ENCODE peak calls at places on chromosomes 12 and 14, in ten cellular contexts. N is cardiac muscle cell; B is NAMALWA; F is AML-193; E is SW480; Q is A549; O is activated naive CD8-positive, alpha-beta T cell treated with anti-CD3 and anti-CD28 coated beads, Interleukin-2, amount 50 U/mL, for 24 hours; X is fibroblast of mammary gland; Z is stimulated activated CD8-positive, alpha-beta memory T cell treated with anti-CD3 and anti-CD28 coated beads, Interleukin-7, amount 100 ng/mL, for 24 hours; V is A172. K is an unnamed sample.

GRCh38 chr14:48665077-48665784 is 920.9 kb downstream of the RPS29 start:
- DNase-seq in N (no peak), B (no peak), F (no peak), E (no peak), Q (no peak), O (no peak), X (no peak), Z (no peak), V (peak; percentile 0), K (no peak)

GRCh38 chr14:78425782-78426181 is 255.6 kb downstream of the NRXN3 start:
- DNase-seq in N (no peak), B (no peak), F (no peak), E (no peak), Q (no peak), O (no peak), X (no peak), Z (no peak), V (no peak), K (no peak)

GRCh38 chr14:75383721-75384120 is 44.1 kb upstream of the JDP2 start:
- DNase-seq in N (no peak), B (peak; percentile 1), F (peak; percentile 49), E (no peak), Q (no peak), O (no peak), X (no peak), Z (no peak), V (no peak), K (no peak)

GRCh38 chr12:132834181-132834711 is 5.6 kb upstream of the GOLGA3 start:
- DNase-seq in N (no peak), B (no peak), F (no peak), E (no peak), Q (no peak), O (peak; percentile 33), X (no peak), Z (no peak), V (no peak), K (no peak)

GRCh38 chr14:73878436-73878835 is 8.2 kb upstream of the ZNF410 start:
- DNase-seq in N (no peak), B (no peak), F (no peak), E (no peak), Q (no peak), O (no peak), X (peak; percentile 65), Z (no peak), V (peak; percentile 28), K (no peak)

GRCh38 chr12:25942709-25943108 is 15.8 kb upstream of the RASSF8 start:
- DNase-seq in N (no peak), B (no peak), F (no peak), E (no peak), Q (no peak), O (no peak), X (no peak), Z (no peak), V (no peak), K (no peak)

GRCh38 chr14:23078692-23079116 is 16.2 kb downstream of the ACIN1 start:
- DNase-seq in N (no peak), B (no peak), F (no peak), E (peak; percentile 56), Q (peak; percentile 45), O (no peak), X (peak; percentile 99), Z (no peak), V (peak; percentile 87), K (no peak)

GRCh38 chr14:99728231-99728920 is 44.3 kb downstream of the CYP46A1 start:
- DNase-seq in N (no peak), B (no peak), F (no peak), E (no peak), Q (no peak), O (no peak), X (no peak), Z (no peak), V (no peak), K (no peak)

GRCh38 chr12:132014092-132014914 is 64.6 kb downstream of the EP400 start:
- DNase-seq in N (no peak), B (no peak), F (no peak), E (no peak), Q (no peak), O (no peak), X (no peak), Z (no peak), V (peak; percentile 67), K (no peak)

GRCh38 chr12:15001733-15002471 is 29.1 kb downstream of the PDE6H start:
- DNase-seq in N (peak; percentile 50), B (no peak), F (no peak), E (no peak), Q (no peak), O (no peak), X (peak; percentile 35), Z (no peak), V (no peak), K (peak; percentile 56)

GRCh38 chr14:78763746-78764145 is 593.6 kb downstream of the NRXN3 start:
- DNase-seq in N (no peak), B (no peak), F (no peak), E (no peak), Q (no peak), O (no peak), X (no peak), Z (no peak), V (no peak), K (no peak)

GRCh38 chr12:50104614-50105366 is 982 bp downstream of the GPD1 start:
- DNase-seq in N (no peak), B (no peak), F (no peak), E (no peak), Q (no peak), O (no peak), X (no peak), Z (no peak), V (no peak), K (no peak)

GRCh38 chr12:132286912-132287311 is 42.5 kb downstream of the GALNT9 start:
- DNase-seq in N (no peak), B (no peak), F (no peak), E (peak; percentile 87), Q (peak; percentile 27), O (no peak), X (peak; percentile 51), Z (no peak), V (peak; percentile 86), K (no peak)

GRCh38 chr12:128091931-128092330 is 175.0 kb upstream of the TMEM132C start:
- DNase-seq in N (no peak), B (no peak), F (no peak), E (no peak), Q (no peak), O (no peak), X (no peak), Z (no peak), V (no peak), K (no peak)

K was measured in BE2C.